ENCODE peak calls at places on chromosomes 3 and 15, in nine cellular contexts. One of them, this sample, is unnamed.

GRCh38 chr3:22795917-22796316 is 407.2 kb upstream of the UBE2E2 start:
- DNase-seq in HFF-Myc: no peak
- DNase-seq in ovary: no peak
- DNase-seq in right atrium auricular region: no peak
- DNase-seq in stimulated activated CD4-positive, alpha-beta T cell treated with anti-CD3 and anti-CD28 coated beads, Interleukin-15, amount 100 ng/mL, for 1 hour: no peak
- DNase-seq in neural crest cell: no peak
- DNase-seq in effector CD4-positive, alpha-beta T cell: no peak
- DNase-seq in IMR-90: no peak
- DNase-seq in activated T-cell treated with anti-CD3 and anti-CD28 coated beads, Interleukin-2, amount 50 U/mL, for 72 hours: no peak
- DNase-seq in this sample: no peak

GRCh38 chr3:170128977-170129431 is 52.5 kb downstream of the PHC3 start:
- DNase-seq in HFF-Myc: no peak
- DNase-seq in ovary: no peak
- DNase-seq in right atrium auricular region: no peak
- DNase-seq in stimulated activated CD4-positive, alpha-beta T cell treated with anti-CD3 and anti-CD28 coated beads, Interleukin-15, amount 100 ng/mL, for 1 hour: no peak
- DNase-seq in neural crest cell: no peak
- DNase-seq in effector CD4-positive, alpha-beta T cell: no peak
- DNase-seq in IMR-90: peak; percentile 37
- DNase-seq in activated T-cell treated with anti-CD3 and anti-CD28 coated beads, Interleukin-2, amount 50 U/mL, for 72 hours: peak; percentile 17
- DNase-seq in this sample: no peak

GRCh38 chr3:97670952-97671351 is 93.6 kb upstream of the ARL6 start:
- DNase-seq in HFF-Myc: no peak
- DNase-seq in ovary: no peak
- DNase-seq in right atrium auricular region: no peak
- DNase-seq in stimulated activated CD4-positive, alpha-beta T cell treated with anti-CD3 and anti-CD28 coated beads, Interleukin-15, amount 100 ng/mL, for 1 hour: no peak
- DNase-seq in neural crest cell: no peak
- DNase-seq in effector CD4-positive, alpha-beta T cell: no peak
- DNase-seq in IMR-90: no peak
- DNase-seq in activated T-cell treated with anti-CD3 and anti-CD28 coated beads, Interleukin-2, amount 50 U/mL, for 72 hours: no peak
- DNase-seq in this sample: no peak

GRCh38 chr3:15440891-15441290 is 13.5 kb downstream of the EAF1 start:
- DNase-seq in HFF-Myc: no peak
- DNase-seq in ovary: no peak
- DNase-seq in right atrium auricular region: no peak
- DNase-seq in stimulated activated CD4-positive, alpha-beta T cell treated with anti-CD3 and anti-CD28 coated beads, Interleukin-15, amount 100 ng/mL, for 1 hour: no peak
- DNase-seq in neural crest cell: no peak
- DNase-seq in effector CD4-positive, alpha-beta T cell: no peak
- DNase-seq in IMR-90: no peak
- DNase-seq in activated T-cell treated with anti-CD3 and anti-CD28 coated beads, Interleukin-2, amount 50 U/mL, for 72 hours: no peak
- DNase-seq in this sample: no peak

GRCh38 chr3:115903843-115904242 is 280.5 kb downstream of the GAP43 start:
- DNase-seq in HFF-Myc: no peak
- DNase-seq in ovary: no peak
- DNase-seq in right atrium auricular region: no peak
- DNase-seq in stimulated activated CD4-positive, alpha-beta T cell treated with anti-CD3 and anti-CD28 coated beads, Interleukin-15, amount 100 ng/mL, for 1 hour: no peak
- DNase-seq in neural crest cell: no peak
- DNase-seq in effector CD4-positive, alpha-beta T cell: no peak
- DNase-seq in IMR-90: peak; percentile 23
- DNase-seq in activated T-cell treated with anti-CD3 and anti-CD28 coated beads, Interleukin-2, amount 50 U/mL, for 72 hours: no peak
- DNase-seq in this sample: no peak

GRCh38 chr3:126734324-126734723 is 30.3 kb downstream of the CHCHD6 start:
- DNase-seq in HFF-Myc: no peak
- DNase-seq in ovary: no peak
- DNase-seq in right atrium auricular region: no peak
- DNase-seq in stimulated activated CD4-positive, alpha-beta T cell treated with anti-CD3 and anti-CD28 coated beads, Interleukin-15, amount 100 ng/mL, for 1 hour: no peak
- DNase-seq in neural crest cell: no peak
- DNase-seq in effector CD4-positive, alpha-beta T cell: no peak
- DNase-seq in IMR-90: no peak
- DNase-seq in activated T-cell treated with anti-CD3 and anti-CD28 coated beads, Interleukin-2, amount 50 U/mL, for 72 hours: no peak
- DNase-seq in this sample: no peak

GRCh38 chr15:62506217-62506805 is 341.2 kb upstream of the C2CD4B start:
- DNase-seq in HFF-Myc: no peak
- DNase-seq in ovary: no peak
- DNase-seq in right atrium auricular region: no peak
- DNase-seq in stimulated activated CD4-positive, alpha-beta T cell treated with anti-CD3 and anti-CD28 coated beads, Interleukin-15, amount 100 ng/mL, for 1 hour: no peak
- DNase-seq in neural crest cell: no peak
- DNase-seq in effector CD4-positive, alpha-beta T cell: no peak
- DNase-seq in IMR-90: peak; percentile 70
- DNase-seq in activated T-cell treated with anti-CD3 and anti-CD28 coated beads, Interleukin-2, amount 50 U/mL, for 72 hours: no peak
- DNase-seq in this sample: no peak

GRCh38 chr15:20345401-20345958 is 196.1 kb downstream of the GOLGA6L6 start:
- DNase-seq in HFF-Myc: no peak
- DNase-seq in ovary: peak; percentile 33
- DNase-seq in right atrium auricular region: no peak
- DNase-seq in stimulated activated CD4-positive, alpha-beta T cell treated with anti-CD3 and anti-CD28 coated beads, Interleukin-15, amount 100 ng/mL, for 1 hour: no peak
- DNase-seq in neural crest cell: no peak
- DNase-seq in effector CD4-positive, alpha-beta T cell: no peak
- DNase-seq in IMR-90: no peak
- DNase-seq in activated T-cell treated with anti-CD3 and anti-CD28 coated beads, Interleukin-2, amount 50 U/mL, for 72 hours: no peak
- DNase-seq in this sample: no peak

GRCh38 chr3:49703956-49704355 is 14.6 kb downstream of the RNF123 start:
- DNase-seq in HFF-Myc: no peak
- DNase-seq in ovary: no peak
- DNase-seq in right atrium auricular region: no peak
- DNase-seq in stimulated activated CD4-positive, alpha-beta T cell treated with anti-CD3 and anti-CD28 coated beads, Interleukin-15, amount 100 ng/mL, for 1 hour: no peak
- DNase-seq in neural crest cell: no peak
- DNase-seq in effector CD4-positive, alpha-beta T cell: no peak
- DNase-seq in IMR-90: no peak
- DNase-seq in activated T-cell treated with anti-CD3 and anti-CD28 coated beads, Interleukin-2, amount 50 U/mL, for 72 hours: no peak
- DNase-seq in this sample: no peak

GRCh38 chr15:63945005-63945788 is 101.1 kb downstream of the DAPK2 start:
- DNase-seq in HFF-Myc: no peak
- DNase-seq in ovary: peak; percentile 74
- DNase-seq in right atrium auricular region: peak; percentile 68
- DNase-seq in stimulated activated CD4-positive, alpha-beta T cell treated with anti-CD3 and anti-CD28 coated beads, Interleukin-15, amount 100 ng/mL, for 1 hour: peak; percentile 55
- DNase-seq in neural crest cell: peak; percentile 76
- DNase-seq in effector CD4-positive, alpha-beta T cell: peak; percentile 53
- DNase-seq in IMR-90: peak; percentile 34
- DNase-seq in activated T-cell treated with anti-CD3 and anti-CD28 coated beads, Interleukin-2, amount 50 U/mL, for 72 hours: peak; percentile 76
- DNase-seq in this sample: no peak

GRCh38 chr3:156491192-156491591 is 63.7 kb downstream of the SSR3 start:
- DNase-seq in HFF-Myc: no peak
- DNase-seq in ovary: no peak
- DNase-seq in right atrium auricular region: no peak
- DNase-seq in stimulated activated CD4-positive, alpha-beta T cell treated with anti-CD3 and anti-CD28 coated beads, Interleukin-15, amount 100 ng/mL, for 1 hour: no peak
- DNase-seq in neural crest cell: no peak
- DNase-seq in effector CD4-positive, alpha-beta T cell: no peak
- DNase-seq in IMR-90: no peak
- DNase-seq in activated T-cell treated with anti-CD3 and anti-CD28 coated beads, Interleukin-2, amount 50 U/mL, for 72 hours: no peak
- DNase-seq in this sample: no peak

GRCh38 chr15:68315495-68316007 is 38.0 kb downstream of the FEM1B start:
- DNase-seq in HFF-Myc: no peak
- DNase-seq in ovary: peak; percentile 36
- DNase-seq in right atrium auricular region: no peak
- DNase-seq in stimulated activated CD4-positive, alpha-beta T cell treated with anti-CD3 and anti-CD28 coated beads, Interleukin-15, amount 100 ng/mL, for 1 hour: no peak
- DNase-seq in neural crest cell: no peak
- DNase-seq in effector CD4-positive, alpha-beta T cell: no peak
- DNase-seq in IMR-90: peak; percentile 12
- DNase-seq in activated T-cell treated with anti-CD3 and anti-CD28 coated beads, Interleukin-2, amount 50 U/mL, for 72 hours: no peak
- DNase-seq in this sample: no peak

GRCh38 chr3:71254251-71254650 is 329.3 kb downstream of the FOXP1 start:
- DNase-seq in HFF-Myc: no peak
- DNase-seq in ovary: no peak
- DNase-seq in right atrium auricular region: no peak
- DNase-seq in stimulated activated CD4-positive, alpha-beta T cell treated with anti-CD3 and anti-CD28 coated beads, Interleukin-15, amount 100 ng/mL, for 1 hour: no peak
- DNase-seq in neural crest cell: no peak
- DNase-seq in effector CD4-positive, alpha-beta T cell: no peak
- DNase-seq in IMR-90: peak; percentile 35
- DNase-seq in activated T-cell treated with anti-CD3 and anti-CD28 coated beads, Interleukin-2, amount 50 U/mL, for 72 hours: no peak
- DNase-seq in this sample: no peak

GRCh38 chr3:46484911-46485696 is 12.7 kb upstream of the RTP3 start:
- DNase-seq in HFF-Myc: no peak
- DNase-seq in ovary: no peak
- DNase-seq in right atrium auricular region: no peak
- DNase-seq in stimulated activated CD4-positive, alpha-beta T cell treated with anti-CD3 and anti-CD28 coated beads, Interleukin-15, amount 100 ng/mL, for 1 hour: no peak
- DNase-seq in neural crest cell: no peak
- DNase-seq in effector CD4-positive, alpha-beta T cell: no peak
- DNase-seq in IMR-90: no peak
- DNase-seq in activated T-cell treated with anti-CD3 and anti-CD28 coated beads, Interleukin-2, amount 50 U/mL, for 72 hours: no peak
- DNase-seq in this sample: no peak

GRCh38 chr15:94028809-94029208 is 202.6 kb upstream of the MCTP2 start:
- DNase-seq in HFF-Myc: no peak
- DNase-seq in ovary: no peak
- DNase-seq in right atrium auricular region: no peak
- DNase-seq in stimulated activated CD4-positive, alpha-beta T cell treated with anti-CD3 and anti-CD28 coated beads, Interleukin-15, amount 100 ng/mL, for 1 hour: no peak
- DNase-seq in neural crest cell: no peak
- DNase-seq in effector CD4-positive, alpha-beta T cell: no peak
- DNase-seq in IMR-90: no peak
- DNase-seq in activated T-cell treated with anti-CD3 and anti-CD28 coated beads, Interleukin-2, amount 50 U/mL, for 72 hours: no peak
- DNase-seq in this sample: no peak

GRCh38 chr3:11244131-11244677 is 28.0 kb upstream of the ATG7 start:
- DNase-seq in HFF-Myc: no peak
- DNase-seq in ovary: no peak
- DNase-seq in right atrium auricular region: no peak
- DNase-seq in stimulated activated CD4-positive, alpha-beta T cell treated with anti-CD3 and anti-CD28 coated beads, Interleukin-15, amount 100 ng/mL, for 1 hour: no peak
- DNase-seq in neural crest cell: no peak
- DNase-seq in effector CD4-positive, alpha-beta T cell: no peak
- DNase-seq in IMR-90: peak; percentile 47
- DNase-seq in activated T-cell treated with anti-CD3 and anti-CD28 coated beads, Interleukin-2, amount 50 U/mL, for 72 hours: no peak
- DNase-seq in this sample: no peak

GRCh38 chr3:186060222-186060621 is 48.7 kb downstream of the ETV5 start:
- DNase-seq in HFF-Myc: no peak
- DNase-seq in ovary: no peak
- DNase-seq in right atrium auricular region: no peak
- DNase-seq in stimulated activated CD4-positive, alpha-beta T cell treated with anti-CD3 and anti-CD28 coated beads, Interleukin-15, amount 100 ng/mL, for 1 hour: no peak
- DNase-seq in neural crest cell: no peak
- DNase-seq in effector CD4-positive, alpha-beta T cell: no peak
- DNase-seq in IMR-90: no peak
- DNase-seq in activated T-cell treated with anti-CD3 and anti-CD28 coated beads, Interleukin-2, amount 50 U/mL, for 72 hours: peak; percentile 12
- DNase-seq in this sample: no peak

GRCh38 chr15:58676766-58677165 is 72.7 kb downstream of the ADAM10 start:
- DNase-seq in HFF-Myc: no peak
- DNase-seq in ovary: no peak
- DNase-seq in right atrium auricular region: no peak
- DNase-seq in stimulated activated CD4-positive, alpha-beta T cell treated with anti-CD3 and anti-CD28 coated beads, Interleukin-15, amount 100 ng/mL, for 1 hour: no peak
- DNase-seq in neural crest cell: no peak
- DNase-seq in effector CD4-positive, alpha-beta T cell: no peak
- DNase-seq in IMR-90: no peak
- DNase-seq in activated T-cell treated with anti-CD3 and anti-CD28 coated beads, Interleukin-2, amount 50 U/mL, for 72 hours: no peak
- DNase-seq in this sample: no peak

GRCh38 chr3:98778383-98778782 is 15.2 kb downstream of the ST3GAL6 start:
- DNase-seq in HFF-Myc: no peak
- DNase-seq in ovary: no peak
- DNase-seq in right atrium auricular region: no peak
- DNase-seq in stimulated activated CD4-positive, alpha-beta T cell treated with anti-CD3 and anti-CD28 coated beads, Interleukin-15, amount 100 ng/mL, for 1 hour: no peak
- DNase-seq in neural crest cell: no peak
- DNase-seq in effector CD4-positive, alpha-beta T cell: no peak
- DNase-seq in IMR-90: peak; percentile 58
- DNase-seq in activated T-cell treated with anti-CD3 and anti-CD28 coated beads, Interleukin-2, amount 50 U/mL, for 72 hours: peak; percentile 18
- DNase-seq in this sample: peak; percentile 57

GRCh38 chr3:41893977-41894376 is 67.9 kb downstream of the ULK4 start:
- DNase-seq in HFF-Myc: peak; percentile 12
- DNase-seq in ovary: no peak
- DNase-seq in right atrium auricular region: no peak
- DNase-seq in stimulated activated CD4-positive, alpha-beta T cell treated with anti-CD3 and anti-CD28 coated beads, Interleukin-15, amount 100 ng/mL, for 1 hour: no peak
- DNase-seq in neural crest cell: no peak
- DNase-seq in effector CD4-positive, alpha-beta T cell: peak; percentile 3
- DNase-seq in IMR-90: peak; percentile 62
- DNase-seq in activated T-cell treated with anti-CD3 and anti-CD28 coated beads, Interleukin-2, amount 50 U/mL, for 72 hours: no peak
- DNase-seq in this sample: no peak

GRCh38 chr3:47907784-47908183 is 104.8 kb downstream of the DHX30 start:
- DNase-seq in HFF-Myc: no peak
- DNase-seq in ovary: no peak
- DNase-seq in right atrium auricular region: no peak
- DNase-seq in stimulated activated CD4-positive, alpha-beta T cell treated with anti-CD3 and anti-CD28 coated beads, Interleukin-15, amount 100 ng/mL, for 1 hour: no peak
- DNase-seq in neural crest cell: no peak
- DNase-seq in effector CD4-positive, alpha-beta T cell: no peak
- DNase-seq in IMR-90: no peak
- DNase-seq in activated T-cell treated with anti-CD3 and anti-CD28 coated beads, Interleukin-2, amount 50 U/mL, for 72 hours: no peak
- DNase-seq in this sample: no peak

GRCh38 chr3:184003187-184003967 is 14.3 kb downstream of the ABCC5 start:
- DNase-seq in HFF-Myc: no peak
- DNase-seq in ovary: no peak
- DNase-seq in right atrium auricular region: no peak
- DNase-seq in stimulated activated CD4-positive, alpha-beta T cell treated with anti-CD3 and anti-CD28 coated beads, Interleukin-15, amount 100 ng/mL, for 1 hour: no peak
- DNase-seq in neural crest cell: no peak
- DNase-seq in effector CD4-positive, alpha-beta T cell: no peak
- DNase-seq in IMR-90: peak; percentile 81
- DNase-seq in activated T-cell treated with anti-CD3 and anti-CD28 coated beads, Interleukin-2, amount 50 U/mL, for 72 hours: no peak
- DNase-seq in this sample: no peak

GRCh38 chr3:13500133-13500885 is 20.2 kb downstream of the HDAC11 start:
- DNase-seq in HFF-Myc: no peak
- DNase-seq in ovary: no peak
- DNase-seq in right atrium auricular region: no peak
- DNase-seq in stimulated activated CD4-positive, alpha-beta T cell treated with anti-CD3 and anti-CD28 coated beads, Interleukin-15, amount 100 ng/mL, for 1 hour: no peak
- DNase-seq in neural crest cell: peak; percentile 45
- DNase-seq in effector CD4-positive, alpha-beta T cell: no peak
- DNase-seq in IMR-90: no peak
- DNase-seq in activated T-cell treated with anti-CD3 and anti-CD28 coated beads, Interleukin-2, amount 50 U/mL, for 72 hours: peak; percentile 16
- DNase-seq in this sample: no peak

GRCh38 chr3:132210476-132211346 is 106.5 kb upstream of the ACP3 start:
- DNase-seq in HFF-Myc: no peak
- DNase-seq in ovary: no peak
- DNase-seq in right atrium auricular region: no peak
- DNase-seq in stimulated activated CD4-positive, alpha-beta T cell treated with anti-CD3 and anti-CD28 coated beads, Interleukin-15, amount 100 ng/mL, for 1 hour: no peak
- DNase-seq in neural crest cell: peak; percentile 6
- DNase-seq in effector CD4-positive, alpha-beta T cell: no peak
- DNase-seq in IMR-90: no peak
- DNase-seq in activated T-cell treated with anti-CD3 and anti-CD28 coated beads, Interleukin-2, amount 50 U/mL, for 72 hours: peak; percentile 10
- DNase-seq in this sample: no peak

GRCh38 chr15:68312701-68313204 is 35.2 kb downstream of the FEM1B start:
- DNase-seq in HFF-Myc: no peak
- DNase-seq in ovary: peak; percentile 27
- DNase-seq in right atrium auricular region: peak; percentile 57
- DNase-seq in stimulated activated CD4-positive, alpha-beta T cell treated with anti-CD3 and anti-CD28 coated beads, Interleukin-15, amount 100 ng/mL, for 1 hour: no peak
- DNase-seq in neural crest cell: no peak
- DNase-seq in effector CD4-positive, alpha-beta T cell: no peak
- DNase-seq in IMR-90: peak; percentile 75
- DNase-seq in activated T-cell treated with anti-CD3 and anti-CD28 coated beads, Interleukin-2, amount 50 U/mL, for 72 hours: no peak
- DNase-seq in this sample: peak; percentile 25

GRCh38 chr3:13841826-13842225 is 38.0 kb downstream of the WNT7A start:
- DNase-seq in HFF-Myc: no peak
- DNase-seq in ovary: no peak
- DNase-seq in right atrium auricular region: no peak
- DNase-seq in stimulated activated CD4-positive, alpha-beta T cell treated with anti-CD3 and anti-CD28 coated beads, Interleukin-15, amount 100 ng/mL, for 1 hour: no peak
- DNase-seq in neural crest cell: no peak
- DNase-seq in effector CD4-positive, alpha-beta T cell: no peak
- DNase-seq in IMR-90: no peak
- DNase-seq in activated T-cell treated with anti-CD3 and anti-CD28 coated beads, Interleukin-2, amount 50 U/mL, for 72 hours: no peak
- DNase-seq in this sample: no peak

GRCh38 chr3:117439812-117440211 is 730.2 kb downstream of the TUSC7 start:
- DNase-seq in HFF-Myc: no peak
- DNase-seq in ovary: no peak
- DNase-seq in right atrium auricular region: no peak
- DNase-seq in stimulated activated CD4-positive, alpha-beta T cell treated with anti-CD3 and anti-CD28 coated beads, Interleukin-15, amount 100 ng/mL, for 1 hour: no peak
- DNase-seq in neural crest cell: no peak
- DNase-seq in effector CD4-positive, alpha-beta T cell: no peak
- DNase-seq in IMR-90: peak; percentile 45
- DNase-seq in activated T-cell treated with anti-CD3 and anti-CD28 coated beads, Interleukin-2, amount 50 U/mL, for 72 hours: no peak
- DNase-seq in this sample: no peak

GRCh38 chr15:98805434-98806274 is 157.3 kb downstream of the IGF1R start:
- DNase-seq in HFF-Myc: no peak
- DNase-seq in ovary: no peak
- DNase-seq in right atrium auricular region: no peak
- DNase-seq in stimulated activated CD4-positive, alpha-beta T cell treated with anti-CD3 and anti-CD28 coated beads, Interleukin-15, amount 100 ng/mL, for 1 hour: no peak
- DNase-seq in neural crest cell: no peak
- DNase-seq in effector CD4-positive, alpha-beta T cell: no peak
- DNase-seq in IMR-90: peak; percentile 7
- DNase-seq in activated T-cell treated with anti-CD3 and anti-CD28 coated beads, Interleukin-2, amount 50 U/mL, for 72 hours: no peak
- DNase-seq in this sample: no peak

GRCh38 chr15:77057650-77058049 is 13.3 kb downstream of the TSPAN3 start:
- DNase-seq in HFF-Myc: no peak
- DNase-seq in ovary: no peak
- DNase-seq in right atrium auricular region: no peak
- DNase-seq in stimulated activated CD4-positive, alpha-beta T cell treated with anti-CD3 and anti-CD28 coated beads, Interleukin-15, amount 100 ng/mL, for 1 hour: no peak
- DNase-seq in neural crest cell: no peak
- DNase-seq in effector CD4-positive, alpha-beta T cell: no peak
- DNase-seq in IMR-90: no peak
- DNase-seq in activated T-cell treated with anti-CD3 and anti-CD28 coated beads, Interleukin-2, amount 50 U/mL, for 72 hours: peak; percentile 23
- DNase-seq in this sample: no peak

GRCh38 chr3:181694805-181695660 is 16.7 kb upstream of the SOX2 start:
- DNase-seq in HFF-Myc: no peak
- DNase-seq in ovary: peak; percentile 90
- DNase-seq in right atrium auricular region: no peak
- DNase-seq in stimulated activated CD4-positive, alpha-beta T cell treated with anti-CD3 and anti-CD28 coated beads, Interleukin-15, amount 100 ng/mL, for 1 hour: no peak
- DNase-seq in neural crest cell: no peak
- DNase-seq in effector CD4-positive, alpha-beta T cell: no peak
- DNase-seq in IMR-90: no peak
- DNase-seq in activated T-cell treated with anti-CD3 and anti-CD28 coated beads, Interleukin-2, amount 50 U/mL, for 72 hours: no peak
- DNase-seq in this sample: no peak

GRCh38 chr3:124516333-124516732 is 213.9 kb upstream of the UMPS start:
- DNase-seq in HFF-Myc: no peak
- DNase-seq in ovary: no peak
- DNase-seq in right atrium auricular region: no peak
- DNase-seq in stimulated activated CD4-positive, alpha-beta T cell treated with anti-CD3 and anti-CD28 coated beads, Interleukin-15, amount 100 ng/mL, for 1 hour: no peak
- DNase-seq in neural crest cell: no peak
- DNase-seq in effector CD4-positive, alpha-beta T cell: no peak
- DNase-seq in IMR-90: no peak
- DNase-seq in activated T-cell treated with anti-CD3 and anti-CD28 coated beads, Interleukin-2, amount 50 U/mL, for 72 hours: no peak
- DNase-seq in this sample: no peak

This sample was measured in skeletal muscle cell.